ENCODE peak calls at places on chromosome 9, in four cellular contexts. One of them, this sample, is unnamed.

GRCh38 chr9:2157277-2158105 is 142.3 kb downstream of the SMARCA2 start:
- DNase-seq in heart right ventricle: no peak
- DNase-seq in CD8-positive, alpha-beta T cell: no peak
- DNase-seq in mesenchymal stem cell: peak; percentile 78
- DNase-seq in this sample: peak; percentile 71

GRCh38 chr9:134328841-134329575 is 2.8 kb downstream of the RXRA start:
- DNase-seq in heart right ventricle: peak; percentile 60
- DNase-seq in CD8-positive, alpha-beta T cell: no peak
- DNase-seq in mesenchymal stem cell: peak; percentile 22
- DNase-seq in this sample: peak; percentile 74

GRCh38 chr9:115674091-115674490 is 479.5 kb upstream of the PAPPA start:
- DNase-seq in heart right ventricle: no peak
- DNase-seq in CD8-positive, alpha-beta T cell: no peak
- DNase-seq in mesenchymal stem cell: peak; percentile 64
- DNase-seq in this sample: no peak

GRCh38 chr9:133665535-133665934 is 29.4 kb downstream of the DBH start:
- DNase-seq in heart right ventricle: no peak
- DNase-seq in CD8-positive, alpha-beta T cell: no peak
- DNase-seq in mesenchymal stem cell: no peak
- DNase-seq in this sample: no peak

GRCh38 chr9:87996355-87996860 is 22.1 kb upstream of the CDK20 start:
- DNase-seq in heart right ventricle: no peak
- DNase-seq in CD8-positive, alpha-beta T cell: no peak
- DNase-seq in mesenchymal stem cell: no peak
- DNase-seq in this sample: no peak

GRCh38 chr9:96139592-96140251 is 162.3 kb downstream of the HSD17B3 start:
- DNase-seq in heart right ventricle: no peak
- DNase-seq in CD8-positive, alpha-beta T cell: no peak
- DNase-seq in mesenchymal stem cell: peak; percentile 94
- DNase-seq in this sample: peak; percentile 38

GRCh38 chr9:123339666-123340414 is 16.2 kb upstream of the CRB2 start:
- DNase-seq in heart right ventricle: peak; percentile 29
- DNase-seq in CD8-positive, alpha-beta T cell: no peak
- DNase-seq in mesenchymal stem cell: no peak
- DNase-seq in this sample: no peak

GRCh38 chr9:136832581-136832980 is 9.7 kb upstream of the AJM1 start:
- DNase-seq in heart right ventricle: no peak
- DNase-seq in CD8-positive, alpha-beta T cell: no peak
- DNase-seq in mesenchymal stem cell: no peak
- DNase-seq in this sample: peak; percentile 52

GRCh38 chr9:92947268-92948031 is at the start of gene FGD3:
- DNase-seq in heart right ventricle: no peak
- DNase-seq in CD8-positive, alpha-beta T cell: no peak
- DNase-seq in mesenchymal stem cell: peak; percentile 16
- DNase-seq in this sample: no peak

GRCh38 chr9:26947736-26948135 is 694 bp upstream of the PLAA start:
- DNase-seq in heart right ventricle: no peak
- DNase-seq in CD8-positive, alpha-beta T cell: no peak
- DNase-seq in mesenchymal stem cell: no peak
- DNase-seq in this sample: no peak

GRCh38 chr9:35112257-35113020 is 3.2 kb downstream of the ATOSB start:
- DNase-seq in heart right ventricle: no peak
- DNase-seq in CD8-positive, alpha-beta T cell: no peak
- DNase-seq in mesenchymal stem cell: peak; percentile 68
- DNase-seq in this sample: no peak

GRCh38 chr9:134170525-134171315 is 6.4 kb upstream of the RNU6ATAC start:
- DNase-seq in heart right ventricle: no peak
- DNase-seq in CD8-positive, alpha-beta T cell: no peak
- DNase-seq in mesenchymal stem cell: no peak
- DNase-seq in this sample: no peak

GRCh38 chr9:113600871-113601545 is 137.5 kb downstream of the RGS3 start:
- DNase-seq in heart right ventricle: no peak
- DNase-seq in CD8-positive, alpha-beta T cell: no peak
- DNase-seq in mesenchymal stem cell: no peak
- DNase-seq in this sample: no peak

GRCh38 chr9:87535817-87536539 is 38.3 kb downstream of the DAPK1 start:
- DNase-seq in heart right ventricle: no peak
- DNase-seq in CD8-positive, alpha-beta T cell: no peak
- DNase-seq in mesenchymal stem cell: no peak
- DNase-seq in this sample: no peak

GRCh38 chr9:18480649-18481048 is 6.7 kb downstream of the ADAMTSL1 start:
- DNase-seq in heart right ventricle: no peak
- DNase-seq in CD8-positive, alpha-beta T cell: no peak
- DNase-seq in mesenchymal stem cell: no peak
- DNase-seq in this sample: no peak

GRCh38 chr9:114804504-114804903 is 1.3 kb downstream of the TNFSF15 start:
- DNase-seq in heart right ventricle: no peak
- DNase-seq in CD8-positive, alpha-beta T cell: no peak
- DNase-seq in mesenchymal stem cell: peak; percentile 95
- DNase-seq in this sample: no peak

GRCh38 chr9:974993-975739 is 1.3 kb upstream of the DMRT3 start:
- DNase-seq in heart right ventricle: no peak
- DNase-seq in CD8-positive, alpha-beta T cell: no peak
- DNase-seq in mesenchymal stem cell: no peak
- DNase-seq in this sample: no peak

GRCh38 chr9:32672478-32672877 is 37.0 kb upstream of the TAF1L start:
- DNase-seq in heart right ventricle: no peak
- DNase-seq in CD8-positive, alpha-beta T cell: no peak
- DNase-seq in mesenchymal stem cell: no peak
- DNase-seq in this sample: no peak

GRCh38 chr9:89597711-89598707 is 6.8 kb upstream of the GADD45G start:
- DNase-seq in heart right ventricle: peak; percentile 61
- DNase-seq in CD8-positive, alpha-beta T cell: no peak
- DNase-seq in mesenchymal stem cell: peak; percentile 73
- DNase-seq in this sample: peak; percentile 52

GRCh38 chr9:70262948-70263347 is 4.2 kb downstream of the SMC5 start:
- DNase-seq in heart right ventricle: no peak
- DNase-seq in CD8-positive, alpha-beta T cell: no peak
- DNase-seq in mesenchymal stem cell: no peak
- DNase-seq in this sample: no peak
- H3K4me3 ChIP-seq in heart right ventricle: no peak overlapping the region
- H3K4me3 ChIP-seq in CD8-positive, alpha-beta T cell: no peak overlapping the region
- H3K4me3 ChIP-seq in mesenchymal stem cell: no peak overlapping the region
- H3K4me3 ChIP-seq in this sample: no peak overlapping the region

GRCh38 chr9:128405077-128405779 is 15.4 kb upstream of the CERCAM start:
- DNase-seq in heart right ventricle: no peak
- DNase-seq in CD8-positive, alpha-beta T cell: no peak
- DNase-seq in mesenchymal stem cell: no peak
- DNase-seq in this sample: no peak
- H3K27ac ChIP-seq in heart right ventricle: no peak overlapping the region
- H3K27ac ChIP-seq in CD8-positive, alpha-beta T cell: no peak overlapping the region
- H3K27ac ChIP-seq in mesenchymal stem cell: no peak overlapping the region
- H3K27ac ChIP-seq in this sample: no peak overlapping the region

GRCh38 chr9:4530375-4530774 is 40.1 kb downstream of the SLC1A1 start:
- DNase-seq in heart right ventricle: no peak
- DNase-seq in CD8-positive, alpha-beta T cell: no peak
- DNase-seq in mesenchymal stem cell: peak; percentile 66
- DNase-seq in this sample: no peak
- H3K4me1 ChIP-seq in heart right ventricle: no peaks in the 10 kb centered on the region
- H3K4me1 ChIP-seq in CD8-positive, alpha-beta T cell: no peaks in the 10 kb centered on the region
- H3K4me1 ChIP-seq in mesenchymal stem cell: no peaks in the 10 kb centered on the region
- H3K4me1 ChIP-seq in this sample: no peaks in the 10 kb centered on the region

DNA sequence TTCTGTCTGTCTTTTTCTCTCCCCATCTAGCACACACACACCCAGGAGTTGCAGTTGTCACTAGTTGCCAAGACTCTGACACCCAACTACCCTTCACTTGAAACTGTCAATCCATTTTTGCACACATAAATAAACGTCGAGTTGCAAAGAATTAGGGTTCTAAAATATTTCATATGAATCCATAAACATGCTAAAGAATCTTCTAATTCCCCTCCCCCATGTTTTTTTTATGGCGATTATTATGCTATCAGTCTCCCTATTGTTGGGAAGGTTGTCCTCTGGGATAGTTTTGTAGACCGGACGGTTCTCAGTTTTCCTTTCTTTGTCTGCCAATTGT is 164.7 kb upstream of the MPDZ start:
- DNase-seq in heart right ventricle: no peak
- DNase-seq in CD8-positive, alpha-beta T cell: no peak
- DNase-seq in mesenchymal stem cell: no peak
- DNase-seq in this sample: no peak
- H3K4me3 ChIP-seq in heart right ventricle: no peak overlapping the region
- H3K4me3 ChIP-seq in CD8-positive, alpha-beta T cell: no peak overlapping the region
- H3K4me3 ChIP-seq in mesenchymal stem cell: no peak overlapping the region
- H3K4me3 ChIP-seq in this sample: peak overlapping the region; percentile 48

DNA sequence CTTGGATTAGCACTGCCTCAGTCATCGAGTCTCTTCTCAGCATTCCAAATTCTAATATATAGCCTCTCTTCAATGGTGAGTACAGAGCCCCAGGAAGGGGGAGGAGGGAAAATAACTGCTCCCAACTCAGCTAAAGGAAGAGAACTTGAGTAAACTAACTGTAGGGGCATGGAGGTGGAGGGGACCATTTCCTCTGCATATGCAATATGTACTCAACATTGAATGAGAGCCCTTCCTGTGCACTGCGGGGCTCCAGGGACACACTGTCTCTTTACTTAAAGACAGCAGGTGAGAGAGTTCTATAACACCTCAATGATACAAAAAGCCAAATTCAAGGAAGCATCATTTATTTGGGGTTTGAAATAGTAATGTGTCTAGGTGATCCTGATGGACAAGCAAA is 75.1 kb downstream of the GNAQ start:
- DNase-seq in heart right ventricle: no peak
- DNase-seq in CD8-positive, alpha-beta T cell: no peak
- DNase-seq in mesenchymal stem cell: no peak
- DNase-seq in this sample: no peak
- H3K27ac ChIP-seq in heart right ventricle: no peak overlapping the region
- H3K27ac ChIP-seq in CD8-positive, alpha-beta T cell: no peak overlapping the region
- H3K27ac ChIP-seq in mesenchymal stem cell: no peak overlapping the region
- H3K27ac ChIP-seq in this sample: no peak overlapping the region